ENCODE peak calls at places on chromosomes 2 and 18, in nine cellular contexts. One of them, this sample, is unnamed.

GRCh38 chr18:46917108-46917807 is at the start of the genes KATNAL2 and PIAS2:
- DNase-seq in heart right ventricle: peak
- DNase-seq in stimulated activated CD4-positive, alpha-beta T cell treated with anti-CD3 and anti-CD28 coated beads, TNF-alpha, amount 100 ng/mL, for 24 hours: peak
- DNase-seq in ureter: peak
- DNase-seq in mucosa of gallbladder: peak
- DNase-seq in effector memory CD8-positive, alpha-beta T cell: peak
- DNase-seq in progenitor cell of endocrine pancreas: peak
- DNase-seq in GM19239: peak
- DNase-seq in sciatic nerve: peak
- DNase-seq in this sample: peak

GRCh38 chr2:159187095-159187494 is 99.4 kb downstream of the WDSUB1 start:
- DNase-seq in heart right ventricle: no peak
- DNase-seq in stimulated activated CD4-positive, alpha-beta T cell treated with anti-CD3 and anti-CD28 coated beads, TNF-alpha, amount 100 ng/mL, for 24 hours: no peak
- DNase-seq in ureter: no peak
- DNase-seq in mucosa of gallbladder: no peak
- DNase-seq in effector memory CD8-positive, alpha-beta T cell: no peak
- DNase-seq in progenitor cell of endocrine pancreas: no peak
- DNase-seq in GM19239: no peak
- DNase-seq in sciatic nerve: no peak
- DNase-seq in this sample: no peak

GRCh38 chr2:239912938-239913631 is 112.1 kb downstream of the NDUFA10 start:
- DNase-seq in heart right ventricle: no peak
- DNase-seq in stimulated activated CD4-positive, alpha-beta T cell treated with anti-CD3 and anti-CD28 coated beads, TNF-alpha, amount 100 ng/mL, for 24 hours: no peak
- DNase-seq in ureter: peak
- DNase-seq in mucosa of gallbladder: no peak
- DNase-seq in effector memory CD8-positive, alpha-beta T cell: no peak
- DNase-seq in progenitor cell of endocrine pancreas: no peak
- DNase-seq in GM19239: no peak
- DNase-seq in sciatic nerve: no peak
- DNase-seq in this sample: no peak

GRCh38 chr2:63048367-63049171 is 2.1 kb upstream of the OTX1 start:
- DNase-seq in heart right ventricle: no peak
- DNase-seq in stimulated activated CD4-positive, alpha-beta T cell treated with anti-CD3 and anti-CD28 coated beads, TNF-alpha, amount 100 ng/mL, for 24 hours: no peak
- DNase-seq in ureter: no peak
- DNase-seq in mucosa of gallbladder: no peak
- DNase-seq in effector memory CD8-positive, alpha-beta T cell: no peak
- DNase-seq in progenitor cell of endocrine pancreas: no peak
- DNase-seq in GM19239: no peak
- DNase-seq in sciatic nerve: no peak
- DNase-seq in this sample: peak

GRCh38 chr2:57296795-57297517 is 749.6 kb upstream of the VRK2 start:
- DNase-seq in heart right ventricle: no peak
- DNase-seq in stimulated activated CD4-positive, alpha-beta T cell treated with anti-CD3 and anti-CD28 coated beads, TNF-alpha, amount 100 ng/mL, for 24 hours: no peak
- DNase-seq in ureter: no peak
- DNase-seq in mucosa of gallbladder: no peak
- DNase-seq in effector memory CD8-positive, alpha-beta T cell: no peak
- DNase-seq in progenitor cell of endocrine pancreas: no peak
- DNase-seq in GM19239: no peak
- DNase-seq in sciatic nerve: no peak
- DNase-seq in this sample: no peak

GRCh38 chr18:58223717-58224424 is 179.8 kb downstream of the NEDD4L start:
- DNase-seq in heart right ventricle: no peak
- DNase-seq in stimulated activated CD4-positive, alpha-beta T cell treated with anti-CD3 and anti-CD28 coated beads, TNF-alpha, amount 100 ng/mL, for 24 hours: no peak
- DNase-seq in ureter: no peak
- DNase-seq in mucosa of gallbladder: peak
- DNase-seq in effector memory CD8-positive, alpha-beta T cell: no peak
- DNase-seq in progenitor cell of endocrine pancreas: no peak
- DNase-seq in GM19239: no peak
- DNase-seq in sciatic nerve: no peak
- DNase-seq in this sample: no peak

GRCh38 chr2:28350196-28350595 is 42.5 kb upstream of the FOSL2 start:
- DNase-seq in heart right ventricle: no peak
- DNase-seq in stimulated activated CD4-positive, alpha-beta T cell treated with anti-CD3 and anti-CD28 coated beads, TNF-alpha, amount 100 ng/mL, for 24 hours: no peak
- DNase-seq in ureter: no peak
- DNase-seq in mucosa of gallbladder: no peak
- DNase-seq in effector memory CD8-positive, alpha-beta T cell: no peak
- DNase-seq in progenitor cell of endocrine pancreas: no peak
- DNase-seq in GM19239: no peak
- DNase-seq in sciatic nerve: peak
- DNase-seq in this sample: no peak

GRCh38 chr2:161676902-161677496 is 52.8 kb downstream of the SLC4A10 start:
- DNase-seq in heart right ventricle: no peak
- DNase-seq in stimulated activated CD4-positive, alpha-beta T cell treated with anti-CD3 and anti-CD28 coated beads, TNF-alpha, amount 100 ng/mL, for 24 hours: no peak
- DNase-seq in ureter: no peak
- DNase-seq in mucosa of gallbladder: no peak
- DNase-seq in effector memory CD8-positive, alpha-beta T cell: no peak
- DNase-seq in progenitor cell of endocrine pancreas: no peak
- DNase-seq in GM19239: no peak
- DNase-seq in sciatic nerve: no peak
- DNase-seq in this sample: no peak

GRCh38 chr2:101741775-101742520 is 44.4 kb downstream of the MAP4K4 start:
- DNase-seq in heart right ventricle: no peak
- DNase-seq in stimulated activated CD4-positive, alpha-beta T cell treated with anti-CD3 and anti-CD28 coated beads, TNF-alpha, amount 100 ng/mL, for 24 hours: no peak
- DNase-seq in ureter: no peak
- DNase-seq in mucosa of gallbladder: no peak
- DNase-seq in effector memory CD8-positive, alpha-beta T cell: no peak
- DNase-seq in progenitor cell of endocrine pancreas: no peak
- DNase-seq in GM19239: no peak
- DNase-seq in sciatic nerve: no peak
- DNase-seq in this sample: no peak

GRCh38 chr2:239278361-239278760 is 122.5 kb downstream of the HDAC4 start:
- DNase-seq in heart right ventricle: no peak
- DNase-seq in stimulated activated CD4-positive, alpha-beta T cell treated with anti-CD3 and anti-CD28 coated beads, TNF-alpha, amount 100 ng/mL, for 24 hours: no peak
- DNase-seq in ureter: no peak
- DNase-seq in mucosa of gallbladder: no peak
- DNase-seq in effector memory CD8-positive, alpha-beta T cell: no peak
- DNase-seq in progenitor cell of endocrine pancreas: no peak
- DNase-seq in GM19239: no peak
- DNase-seq in sciatic nerve: no peak
- DNase-seq in this sample: no peak

GRCh38 chr2:28366496-28367282 is 26.0 kb upstream of the FOSL2 start:
- DNase-seq in heart right ventricle: no peak
- DNase-seq in stimulated activated CD4-positive, alpha-beta T cell treated with anti-CD3 and anti-CD28 coated beads, TNF-alpha, amount 100 ng/mL, for 24 hours: peak
- DNase-seq in ureter: peak
- DNase-seq in mucosa of gallbladder: peak
- DNase-seq in effector memory CD8-positive, alpha-beta T cell: peak
- DNase-seq in progenitor cell of endocrine pancreas: no peak
- DNase-seq in GM19239: no peak
- DNase-seq in sciatic nerve: no peak
- DNase-seq in this sample: no peak

GRCh38 chr2:207437857-207438166 is 92.0 kb upstream of the CREB1 start:
- DNase-seq in heart right ventricle: no peak
- DNase-seq in stimulated activated CD4-positive, alpha-beta T cell treated with anti-CD3 and anti-CD28 coated beads, TNF-alpha, amount 100 ng/mL, for 24 hours: no peak
- DNase-seq in ureter: no peak
- DNase-seq in mucosa of gallbladder: peak
- DNase-seq in effector memory CD8-positive, alpha-beta T cell: no peak
- DNase-seq in progenitor cell of endocrine pancreas: no peak
- DNase-seq in GM19239: no peak
- DNase-seq in sciatic nerve: no peak
- DNase-seq in this sample: no peak

GRCh38 chr2:231929961-231930600 is 3.9 kb upstream of the NPPC start:
- DNase-seq in heart right ventricle: peak
- DNase-seq in stimulated activated CD4-positive, alpha-beta T cell treated with anti-CD3 and anti-CD28 coated beads, TNF-alpha, amount 100 ng/mL, for 24 hours: no peak
- DNase-seq in ureter: peak
- DNase-seq in mucosa of gallbladder: peak
- DNase-seq in effector memory CD8-positive, alpha-beta T cell: no peak
- DNase-seq in progenitor cell of endocrine pancreas: no peak
- DNase-seq in GM19239: no peak
- DNase-seq in sciatic nerve: peak
- DNase-seq in this sample: peak

GRCh38 chr2:40653829-40654228 is 201.9 kb upstream of the SLC8A1 start:
- DNase-seq in heart right ventricle: no peak
- DNase-seq in stimulated activated CD4-positive, alpha-beta T cell treated with anti-CD3 and anti-CD28 coated beads, TNF-alpha, amount 100 ng/mL, for 24 hours: no peak
- DNase-seq in ureter: no peak
- DNase-seq in mucosa of gallbladder: no peak
- DNase-seq in effector memory CD8-positive, alpha-beta T cell: no peak
- DNase-seq in progenitor cell of endocrine pancreas: no peak
- DNase-seq in GM19239: no peak
- DNase-seq in sciatic nerve: no peak
- DNase-seq in this sample: no peak

GRCh38 chr2:18749912-18750526 is 160.7 kb upstream of the NT5C1B start:
- DNase-seq in heart right ventricle: no peak
- DNase-seq in stimulated activated CD4-positive, alpha-beta T cell treated with anti-CD3 and anti-CD28 coated beads, TNF-alpha, amount 100 ng/mL, for 24 hours: no peak
- DNase-seq in ureter: peak
- DNase-seq in mucosa of gallbladder: peak
- DNase-seq in effector memory CD8-positive, alpha-beta T cell: peak
- DNase-seq in progenitor cell of endocrine pancreas: peak
- DNase-seq in GM19239: no peak
- DNase-seq in sciatic nerve: peak
- DNase-seq in this sample: peak

GRCh38 chr18:80200932-80201672 is 46.2 kb downstream of the PARD6G start:
- DNase-seq in heart right ventricle: no peak
- DNase-seq in stimulated activated CD4-positive, alpha-beta T cell treated with anti-CD3 and anti-CD28 coated beads, TNF-alpha, amount 100 ng/mL, for 24 hours: no peak
- DNase-seq in ureter: no peak
- DNase-seq in mucosa of gallbladder: no peak
- DNase-seq in effector memory CD8-positive, alpha-beta T cell: no peak
- DNase-seq in progenitor cell of endocrine pancreas: no peak
- DNase-seq in GM19239: no peak
- DNase-seq in sciatic nerve: no peak
- DNase-seq in this sample: peak

GRCh38 chr2:12284487-12284886 is 432.2 kb upstream of the TRIB2 start:
- DNase-seq in heart right ventricle: no peak
- DNase-seq in stimulated activated CD4-positive, alpha-beta T cell treated with anti-CD3 and anti-CD28 coated beads, TNF-alpha, amount 100 ng/mL, for 24 hours: no peak
- DNase-seq in ureter: no peak
- DNase-seq in mucosa of gallbladder: no peak
- DNase-seq in effector memory CD8-positive, alpha-beta T cell: no peak
- DNase-seq in progenitor cell of endocrine pancreas: no peak
- DNase-seq in GM19239: no peak
- DNase-seq in sciatic nerve: no peak
- DNase-seq in this sample: no peak

GRCh38 chr2:236776695-236777251 is 207.1 kb downstream of the ACKR3 start:
- DNase-seq in heart right ventricle: no peak
- DNase-seq in stimulated activated CD4-positive, alpha-beta T cell treated with anti-CD3 and anti-CD28 coated beads, TNF-alpha, amount 100 ng/mL, for 24 hours: no peak
- DNase-seq in ureter: no peak
- DNase-seq in mucosa of gallbladder: no peak
- DNase-seq in effector memory CD8-positive, alpha-beta T cell: no peak
- DNase-seq in progenitor cell of endocrine pancreas: no peak
- DNase-seq in GM19239: no peak
- DNase-seq in sciatic nerve: no peak
- DNase-seq in this sample: no peak

GRCh38 chr18:38459086-38459485 is 893.5 kb upstream of the CELF4 start:
- DNase-seq in heart right ventricle: no peak
- DNase-seq in stimulated activated CD4-positive, alpha-beta T cell treated with anti-CD3 and anti-CD28 coated beads, TNF-alpha, amount 100 ng/mL, for 24 hours: no peak
- DNase-seq in ureter: no peak
- DNase-seq in mucosa of gallbladder: no peak
- DNase-seq in effector memory CD8-positive, alpha-beta T cell: no peak
- DNase-seq in progenitor cell of endocrine pancreas: no peak
- DNase-seq in GM19239: no peak
- DNase-seq in sciatic nerve: no peak
- DNase-seq in this sample: no peak

GRCh38 chr2:187526776-187527175 is 27.5 kb downstream of the TFPI start:
- DNase-seq in heart right ventricle: no peak
- DNase-seq in stimulated activated CD4-positive, alpha-beta T cell treated with anti-CD3 and anti-CD28 coated beads, TNF-alpha, amount 100 ng/mL, for 24 hours: no peak
- DNase-seq in ureter: no peak
- DNase-seq in mucosa of gallbladder: no peak
- DNase-seq in effector memory CD8-positive, alpha-beta T cell: no peak
- DNase-seq in progenitor cell of endocrine pancreas: no peak
- DNase-seq in GM19239: no peak
- DNase-seq in sciatic nerve: no peak
- DNase-seq in this sample: no peak

GRCh38 chr2:43393918-43394317 is 167.5 kb upstream of the ZFP36L2 start:
- DNase-seq in heart right ventricle: no peak
- DNase-seq in stimulated activated CD4-positive, alpha-beta T cell treated with anti-CD3 and anti-CD28 coated beads, TNF-alpha, amount 100 ng/mL, for 24 hours: no peak
- DNase-seq in ureter: no peak
- DNase-seq in mucosa of gallbladder: no peak
- DNase-seq in effector memory CD8-positive, alpha-beta T cell: no peak
- DNase-seq in progenitor cell of endocrine pancreas: no peak
- DNase-seq in GM19239: no peak
- DNase-seq in sciatic nerve: no peak
- DNase-seq in this sample: no peak

GRCh38 chr18:22698711-22699110 is 234.4 kb upstream of the RBBP8 start:
- DNase-seq in heart right ventricle: no peak
- DNase-seq in stimulated activated CD4-positive, alpha-beta T cell treated with anti-CD3 and anti-CD28 coated beads, TNF-alpha, amount 100 ng/mL, for 24 hours: no peak
- DNase-seq in ureter: no peak
- DNase-seq in mucosa of gallbladder: no peak
- DNase-seq in effector memory CD8-positive, alpha-beta T cell: no peak
- DNase-seq in progenitor cell of endocrine pancreas: no peak
- DNase-seq in GM19239: no peak
- DNase-seq in sciatic nerve: no peak
- DNase-seq in this sample: no peak

GRCh38 chr2:8431446-8432125 is 250.3 kb upstream of the ID2 start:
- DNase-seq in heart right ventricle: no peak
- DNase-seq in stimulated activated CD4-positive, alpha-beta T cell treated with anti-CD3 and anti-CD28 coated beads, TNF-alpha, amount 100 ng/mL, for 24 hours: no peak
- DNase-seq in ureter: no peak
- DNase-seq in mucosa of gallbladder: no peak
- DNase-seq in effector memory CD8-positive, alpha-beta T cell: no peak
- DNase-seq in progenitor cell of endocrine pancreas: no peak
- DNase-seq in GM19239: no peak
- DNase-seq in sciatic nerve: no peak
- DNase-seq in this sample: no peak

GRCh38 chr2:41722668-41723369 is 325.0 kb upstream of the PKDCC start:
- DNase-seq in heart right ventricle: no peak
- DNase-seq in stimulated activated CD4-positive, alpha-beta T cell treated with anti-CD3 and anti-CD28 coated beads, TNF-alpha, amount 100 ng/mL, for 24 hours: no peak
- DNase-seq in ureter: no peak
- DNase-seq in mucosa of gallbladder: peak
- DNase-seq in effector memory CD8-positive, alpha-beta T cell: no peak
- DNase-seq in progenitor cell of endocrine pancreas: no peak
- DNase-seq in GM19239: no peak
- DNase-seq in sciatic nerve: no peak
- DNase-seq in this sample: no peak

GRCh38 chr2:238433941-238434845 is 7.5 kb downstream of the ASB1 start:
- DNase-seq in heart right ventricle: no peak
- DNase-seq in stimulated activated CD4-positive, alpha-beta T cell treated with anti-CD3 and anti-CD28 coated beads, TNF-alpha, amount 100 ng/mL, for 24 hours: no peak
- DNase-seq in ureter: no peak
- DNase-seq in mucosa of gallbladder: no peak
- DNase-seq in effector memory CD8-positive, alpha-beta T cell: no peak
- DNase-seq in progenitor cell of endocrine pancreas: no peak
- DNase-seq in GM19239: no peak
- DNase-seq in sciatic nerve: no peak
- DNase-seq in this sample: no peak

GRCh38 chr2:30162821-30163220 is 16.0 kb downstream of the YPEL5 start:
- DNase-seq in heart right ventricle: no peak
- DNase-seq in stimulated activated CD4-positive, alpha-beta T cell treated with anti-CD3 and anti-CD28 coated beads, TNF-alpha, amount 100 ng/mL, for 24 hours: no peak
- DNase-seq in ureter: no peak
- DNase-seq in mucosa of gallbladder: no peak
- DNase-seq in effector memory CD8-positive, alpha-beta T cell: no peak
- DNase-seq in progenitor cell of endocrine pancreas: no peak
- DNase-seq in GM19239: no peak
- DNase-seq in sciatic nerve: no peak
- DNase-seq in this sample: no peak

GRCh38 chr2:172084734-172085459 is 410 bp upstream of the DLX1 start:
- DNase-seq in heart right ventricle: peak
- DNase-seq in stimulated activated CD4-positive, alpha-beta T cell treated with anti-CD3 and anti-CD28 coated beads, TNF-alpha, amount 100 ng/mL, for 24 hours: no peak
- DNase-seq in ureter: no peak
- DNase-seq in mucosa of gallbladder: peak
- DNase-seq in effector memory CD8-positive, alpha-beta T cell: no peak
- DNase-seq in progenitor cell of endocrine pancreas: no peak
- DNase-seq in GM19239: no peak
- DNase-seq in sciatic nerve: peak
- DNase-seq in this sample: peak

This sample was measured in GM10248.